ENCODE peak calls at places on chromosomes 12 and 14, in four cellular contexts. One of them, this sample, is unnamed.

GRCh38 chr14:101114726-101115481 is 211.4 kb upstream of the RTL1 start:
- DNase-seq in PC-3: no peak
- DNase-seq in hepatocyte: no peak
- DNase-seq in GM23248: no peak
- DNase-seq in this sample: no peak

GRCh38 chr12:58844161-58844560 is 76.1 kb downstream of the LRIG3 start:
- DNase-seq in PC-3: peak; percentile 80
- DNase-seq in hepatocyte: no peak
- DNase-seq in GM23248: no peak
- DNase-seq in this sample: no peak

GRCh38 chr14:98512501-98513251 is 759.3 kb downstream of the BCL11B start:
- DNase-seq in PC-3: no peak
- DNase-seq in hepatocyte: no peak
- DNase-seq in GM23248: no peak
- DNase-seq in this sample: no peak

GRCh38 chr12:80937391-80938238 is at the start of gene LIN7A:
- DNase-seq in PC-3: no peak
- DNase-seq in hepatocyte: peak; percentile 58
- DNase-seq in GM23248: peak; percentile 44
- DNase-seq in this sample: peak; percentile 68

GRCh38 chr12:130658106-130658505 is 58.0 kb downstream of the RIMBP2 start:
- DNase-seq in PC-3: no peak
- DNase-seq in hepatocyte: no peak
- DNase-seq in GM23248: no peak
- DNase-seq in this sample: no peak

GRCh38 chr14:52000019-52000582 is 10.8 kb downstream of the RTRAF start:
- DNase-seq in PC-3: no peak
- DNase-seq in hepatocyte: no peak
- DNase-seq in GM23248: peak; percentile 73
- DNase-seq in this sample: no peak

GRCh38 chr14:68522510-68523325 is 270.1 kb downstream of the ZFP36L1 start:
- DNase-seq in PC-3: no peak
- DNase-seq in hepatocyte: no peak
- DNase-seq in GM23248: peak; percentile 27
- DNase-seq in this sample: no peak

GRCh38 chr12:80262372-80263170 is 163.2 kb downstream of the OTOGL start:
- DNase-seq in PC-3: peak; percentile 23
- DNase-seq in hepatocyte: no peak
- DNase-seq in GM23248: peak; percentile 76
- DNase-seq in this sample: no peak

GRCh38 chr14:67539116-67539515 is 6.0 kb downstream of the PLEKHH1 start:
- DNase-seq in PC-3: no peak
- DNase-seq in hepatocyte: no peak
- DNase-seq in GM23248: no peak
- DNase-seq in this sample: peak; percentile 46

GRCh38 chr12:42473130-42473529 is 116.4 kb downstream of the PRICKLE1 start:
- DNase-seq in PC-3: peak; percentile 19
- DNase-seq in hepatocyte: no peak
- DNase-seq in GM23248: peak; percentile 88
- DNase-seq in this sample: no peak

GRCh38 chr12:52413787-52414345 is 7.7 kb upstream of the KRT82 start:
- DNase-seq in PC-3: no peak
- DNase-seq in hepatocyte: no peak
- DNase-seq in GM23248: no peak
- DNase-seq in this sample: peak; percentile 56

GRCh38 chr12:97960741-97961608 is 498.4 kb downstream of the RMST start:
- DNase-seq in PC-3: peak; percentile 36
- DNase-seq in hepatocyte: peak; percentile 47
- DNase-seq in GM23248: no peak
- DNase-seq in this sample: peak; percentile 81

GRCh38 chr12:112112423-112113132 is 4.0 kb upstream of the NAA25 start:
- DNase-seq in PC-3: peak; percentile 99
- DNase-seq in hepatocyte: no peak
- DNase-seq in GM23248: no peak
- DNase-seq in this sample: peak; percentile 77

GRCh38 chr14:72478397-72479025 is 415.4 kb downstream of the DPF3 start:
- DNase-seq in PC-3: no peak
- DNase-seq in hepatocyte: no peak
- DNase-seq in GM23248: no peak
- DNase-seq in this sample: no peak

GRCh38 chr14:68458840-68459469 is 333.9 kb downstream of the ZFP36L1 start:
- DNase-seq in PC-3: peak; percentile 70
- DNase-seq in hepatocyte: peak; percentile 73
- DNase-seq in GM23248: peak; percentile 67
- DNase-seq in this sample: peak; percentile 60

GRCh38 chr12:93441111-93441616 is 583 bp downstream of the UBE2N start:
- DNase-seq in PC-3: peak; percentile 12
- DNase-seq in hepatocyte: peak; percentile 66
- DNase-seq in GM23248: peak; percentile 69
- DNase-seq in this sample: peak; percentile 45

GRCh38 chr14:105532735-105533141 is 6.4 kb downstream of the TMEM121 start:
- DNase-seq in PC-3: no peak
- DNase-seq in hepatocyte: peak; percentile 4
- DNase-seq in GM23248: peak; percentile 56
- DNase-seq in this sample: peak; percentile 8

GRCh38 chr14:29709490-29709889 is 218.2 kb downstream of the PRKD1 start:
- DNase-seq in PC-3: no peak
- DNase-seq in hepatocyte: no peak
- DNase-seq in GM23248: peak; percentile 38
- DNase-seq in this sample: no peak

GRCh38 chr12:2273288-2273687 is 220.5 kb downstream of the CACNA1C start:
- DNase-seq in PC-3: no peak
- DNase-seq in hepatocyte: no peak
- DNase-seq in GM23248: peak; percentile 80
- DNase-seq in this sample: no peak

GRCh38 chr12:45419317-45419716 is 203.4 kb downstream of the ANO6 start:
- DNase-seq in PC-3: no peak
- DNase-seq in hepatocyte: no peak
- DNase-seq in GM23248: no peak
- DNase-seq in this sample: no peak

GRCh38 chr14:100554082-100554677 is 33.0 kb downstream of the BEGAIN start:
- DNase-seq in PC-3: no peak
- DNase-seq in hepatocyte: peak; percentile 42
- DNase-seq in GM23248: peak; percentile 82
- DNase-seq in this sample: no peak

GRCh38 chr14:62031504-62031903 is 269.3 kb downstream of the SNAPC1 start:
- DNase-seq in PC-3: peak; percentile 74
- DNase-seq in hepatocyte: no peak
- DNase-seq in GM23248: no peak
- DNase-seq in this sample: no peak

GRCh38 chr14:93902619-93903307 is 24.4 kb upstream of the FAM181A start:
- DNase-seq in PC-3: no peak
- DNase-seq in hepatocyte: no peak
- DNase-seq in GM23248: no peak
- DNase-seq in this sample: no peak

GRCh38 chr14:100304825-100305445 is 1.3 kb downstream of the SLC25A29 start:
- DNase-seq in PC-3: peak; percentile 48
- DNase-seq in hepatocyte: peak; percentile 64
- DNase-seq in GM23248: peak; percentile 59
- DNase-seq in this sample: peak; percentile 87

GRCh38 chr14:25050494-25051170 is 685 bp upstream of the STXBP6 start:
- DNase-seq in PC-3: peak; percentile 38
- DNase-seq in hepatocyte: peak; percentile 34
- DNase-seq in GM23248: peak; percentile 92
- DNase-seq in this sample: peak; percentile 59

GRCh38 chr14:65502676-65503124 is 90.2 kb downstream of the FUT8 start:
- DNase-seq in PC-3: peak; percentile 91
- DNase-seq in hepatocyte: no peak
- DNase-seq in GM23248: peak; percentile 59
- DNase-seq in this sample: no peak

GRCh38 chr12:104360988-104361707 is 57.6 kb downstream of the EID3 start:
- DNase-seq in PC-3: no peak
- DNase-seq in hepatocyte: peak; percentile 46
- DNase-seq in GM23248: no peak
- DNase-seq in this sample: no peak

GRCh38 chr12:143964-144649 is 69.8 kb downstream of the SLC6A12 start:
- DNase-seq in PC-3: peak; percentile 18
- DNase-seq in hepatocyte: peak; percentile 87
- DNase-seq in GM23248: peak; percentile 26
- DNase-seq in this sample: peak; percentile 40

GRCh38 chr14:29892327-29892726 is 35.3 kb downstream of the PRKD1 start:
- DNase-seq in PC-3: peak; percentile 44
- DNase-seq in hepatocyte: no peak
- DNase-seq in GM23248: peak; percentile 43
- DNase-seq in this sample: no peak

GRCh38 chr12:89051065-89051677 is 301.1 kb downstream of the DUSP6 start:
- DNase-seq in PC-3: peak; percentile 86
- DNase-seq in hepatocyte: peak; percentile 68
- DNase-seq in GM23248: peak; percentile 77
- DNase-seq in this sample: peak; percentile 83

GRCh38 chr14:91418387-91419043 is 895 bp upstream of the CCDC88C start:
- DNase-seq in PC-3: peak; percentile 72
- DNase-seq in hepatocyte: peak; percentile 66
- DNase-seq in GM23248: peak; percentile 59
- DNase-seq in this sample: peak; percentile 75

GRCh38 chr12:17992002-17992656 is 97.9 kb downstream of the RERGL start:
- DNase-seq in PC-3: peak; percentile 53
- DNase-seq in hepatocyte: peak; percentile 51
- DNase-seq in GM23248: peak; percentile 59
- DNase-seq in this sample: peak; percentile 72

GRCh38 chr14:55347040-55347439 is 64.6 kb downstream of the ATG14 start:
- DNase-seq in PC-3: no peak
- DNase-seq in hepatocyte: no peak
- DNase-seq in GM23248: no peak
- DNase-seq in this sample: no peak

GRCh38 chr14:55348766-55349453 is 62.7 kb downstream of the ATG14 start:
- DNase-seq in PC-3: no peak
- DNase-seq in hepatocyte: no peak
- DNase-seq in GM23248: no peak
- DNase-seq in this sample: no peak

GRCh38 chr14:55350461-55350860 is 61.2 kb downstream of the ATG14 start:
- DNase-seq in PC-3: no peak
- DNase-seq in hepatocyte: no peak
- DNase-seq in GM23248: no peak
- DNase-seq in this sample: peak; percentile 25

GRCh38 chr14:55351111-55351510 is 60.5 kb downstream of the ATG14 start:
- DNase-seq in PC-3: no peak
- DNase-seq in hepatocyte: no peak
- DNase-seq in GM23248: no peak
- DNase-seq in this sample: no peak

GRCh38 chr14:55349565-55349964 is 62.1 kb downstream of the ATG14 start:
- DNase-seq in PC-3: no peak
- DNase-seq in hepatocyte: no peak
- DNase-seq in GM23248: no peak
- DNase-seq in this sample: no peak
- H4K20me1 ChIP-seq in PC-3: no peaks in the 10 kb centered on the region
- H4K20me1 ChIP-seq in hepatocyte: peaks cover 9% of the 10 kb centered on the region
- H4K20me1 ChIP-seq in GM23248: peaks cover 7% of the 10 kb centered on the region
- H4K20me1 ChIP-seq in this sample: peaks cover 6% of the 10 kb centered on the region

DNA sequence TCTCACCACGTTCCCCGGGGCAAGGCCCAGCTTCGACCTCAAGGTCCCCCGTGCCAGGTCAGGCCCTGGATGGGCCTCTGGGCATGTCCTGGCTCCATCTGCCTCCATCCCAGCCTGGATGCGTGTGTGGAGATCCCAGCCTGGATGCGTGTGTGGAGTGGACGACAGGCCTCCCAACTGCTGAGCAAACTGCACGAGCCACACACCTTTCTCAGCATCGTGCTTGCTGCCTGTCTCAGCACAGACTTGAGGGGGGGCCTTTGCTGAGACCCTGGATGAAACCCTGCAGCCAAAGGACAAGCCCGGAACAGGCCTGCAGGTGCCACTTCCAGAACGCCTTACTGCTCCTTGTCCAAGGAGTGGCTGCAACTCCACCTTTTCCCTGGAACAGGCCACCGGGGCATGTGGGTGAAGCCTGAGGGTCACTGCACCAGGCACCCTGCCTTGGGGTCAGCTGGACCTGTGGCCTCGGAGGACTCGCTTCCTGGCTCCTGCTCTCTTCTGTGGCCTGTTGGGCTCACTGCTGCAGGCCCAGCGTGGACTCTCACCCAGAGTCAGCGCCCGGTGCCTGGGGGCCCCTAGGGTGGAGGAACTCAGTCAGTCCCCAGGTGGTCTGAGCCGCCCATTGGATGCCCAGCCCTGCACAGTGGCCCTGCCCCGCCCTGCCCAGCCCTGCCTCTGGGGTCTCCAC is 176.0 kb downstream of the KIF26A start:
- DNase-seq in PC-3: no peak
- DNase-seq in hepatocyte: no peak
- DNase-seq in GM23248: no peak
- DNase-seq in this sample: no peak
- TF ChIP-seq EZH2phosphoT487 in PC-3: no peak
- TF ChIP-seq EZH2phosphoT487 in hepatocyte: no peak
- TF ChIP-seq EZH2phosphoT487 in GM23248: no peak
- TF ChIP-seq EZH2phosphoT487 in this sample: no peak

GRCh38 chr12:120759591-120760348 is 34.1 kb downstream of the ACADS start:
- DNase-seq in PC-3: no peak
- DNase-seq in hepatocyte: no peak
- DNase-seq in GM23248: no peak
- DNase-seq in this sample: no peak

GRCh38 chr12:120760349-120761245 is 35.0 kb downstream of the ACADS start:
- DNase-seq in PC-3: no peak
- DNase-seq in hepatocyte: no peak
- DNase-seq in GM23248: no peak
- DNase-seq in this sample: no peak

GRCh38 chr12:120763250-120763649 is 37.6 kb downstream of the ACADS start:
- DNase-seq in PC-3: no peak
- DNase-seq in hepatocyte: no peak
- DNase-seq in GM23248: no peak
- DNase-seq in this sample: no peak

GRCh38 chr12:120762093-120762492 is 36.5 kb downstream of the ACADS start:
- DNase-seq in PC-3: no peak
- DNase-seq in hepatocyte: no peak
- DNase-seq in GM23248: no peak
- DNase-seq in this sample: no peak

DNA sequence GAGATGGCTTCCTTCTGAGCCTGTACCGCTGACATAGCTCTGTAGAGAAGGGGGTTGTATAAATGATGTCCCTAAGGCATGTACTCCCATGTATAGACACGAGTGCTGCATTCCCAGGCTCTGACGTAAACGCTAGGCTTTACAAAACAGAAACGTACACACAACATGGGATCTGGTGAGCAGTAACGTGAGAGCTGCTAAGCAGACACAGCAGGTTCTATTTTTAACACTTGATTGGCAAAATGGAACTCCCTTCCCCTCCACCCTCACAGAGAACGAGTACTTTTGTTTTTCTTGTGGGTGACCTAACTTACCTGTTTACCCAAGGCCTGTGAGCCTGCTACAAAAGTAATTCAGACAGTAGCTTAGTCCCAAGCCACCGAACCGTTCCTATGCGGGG is 36.0 kb downstream of the ACADS start:
- DNase-seq in PC-3: no peak
- DNase-seq in hepatocyte: peak; percentile 78
- DNase-seq in GM23248: no peak
- DNase-seq in this sample: no peak
- H4K20me1 ChIP-seq in PC-3: no peaks in the 10 kb centered on the region
- H4K20me1 ChIP-seq in hepatocyte: no peaks in the 10 kb centered on the region
- H4K20me1 ChIP-seq in GM23248: no peaks in the 10 kb centered on the region
- H4K20me1 ChIP-seq in this sample: no peaks in the 10 kb centered on the region

DNA sequence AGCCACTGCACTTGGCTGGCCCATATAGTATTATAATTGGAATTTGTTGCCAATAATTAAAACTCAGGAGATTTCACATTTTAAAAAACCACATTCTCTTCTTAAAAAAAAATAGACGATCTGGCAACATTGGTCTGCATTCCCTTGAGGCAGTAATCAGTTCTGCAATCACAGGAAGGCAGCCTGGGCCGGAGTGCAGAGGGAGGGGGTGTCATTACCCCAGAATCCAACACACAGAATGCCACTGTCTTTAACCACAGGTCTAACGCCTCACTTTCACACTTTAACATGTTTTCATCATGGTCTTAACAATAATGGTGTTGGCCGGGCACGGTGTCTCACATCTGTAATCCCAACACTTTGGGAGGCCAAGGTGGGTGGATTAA is 100.1 kb downstream of the SCARB1 start:
- DNase-seq in PC-3: no peak
- DNase-seq in hepatocyte: no peak
- DNase-seq in GM23248: no peak
- DNase-seq in this sample: no peak
- TF ChIP-seq EZH2phosphoT487 in PC-3: no peak
- TF ChIP-seq EZH2phosphoT487 in hepatocyte: no peak
- TF ChIP-seq EZH2phosphoT487 in GM23248: no peak
- TF ChIP-seq EZH2phosphoT487 in this sample: no peak